ENCODE peak calls at places on chromosomes 16 and 17, in seven cellular contexts. One of them, this sample, is unnamed.
A peak's percentile ranks its signal among the peaks of the same experiment; 100 is the strongest.

GRCh38 chr16:5073279-5073629 is 1.6 kb downstream of the ALG1 start:
- DNase-seq in A673: no peak
- DNase-seq in GM20000: no peak
- DNase-seq in HCT116: no peak
- DNase-seq in AG10803: peak; percentile 25
- DNase-seq in fibroblast of villous mesenchyme: no peak
- DNase-seq in right lobe of liver: no peak
- DNase-seq in this sample: no peak

GRCh38 chr16:52068447-52069074 is 478.4 kb downstream of the TOX3 start:
- DNase-seq in HCT116: no peak
- DNase-seq in fibroblast of villous mesenchyme: peak; percentile 9
- DNase-seq in right lobe of liver: peak; percentile 19
- DNase-seq in GM20000: no peak
- DNase-seq in AG10803: peak; percentile 25
- DNase-seq in A673: peak; percentile 67
- DNase-seq in this sample: peak; percentile 26

GRCh38 chr17:19805006-19805405 is 56.9 kb upstream of the ALDH3A1 start:
- DNase-seq in HCT116: no peak
- DNase-seq in A673: no peak
- DNase-seq in AG10803: peak; percentile 73
- DNase-seq in right lobe of liver: no peak
- DNase-seq in fibroblast of villous mesenchyme: peak; percentile 88
- DNase-seq in GM20000: no peak
- DNase-seq in this sample: no peak

GRCh38 chr17:76585649-76586593 is at the start of gene ST6GALNAC2:
- DNase-seq in fibroblast of villous mesenchyme: peak; percentile 56
- DNase-seq in AG10803: peak; percentile 29
- DNase-seq in right lobe of liver: peak; percentile 81
- DNase-seq in GM20000: peak; percentile 63
- DNase-seq in A673: no peak
- DNase-seq in HCT116: peak; percentile 42
- DNase-seq in this sample: peak; percentile 90

GRCh38 chr17:17343896-17344506 is 40.8 kb downstream of the NT5M start:
- DNase-seq in right lobe of liver: no peak
- DNase-seq in A673: no peak
- DNase-seq in HCT116: no peak
- DNase-seq in GM20000: no peak
- DNase-seq in fibroblast of villous mesenchyme: no peak
- DNase-seq in AG10803: no peak
- DNase-seq in this sample: no peak

GRCh38 chr16:4660454-4661007 is 32.8 kb upstream of the NUDT16L1 start:
- DNase-seq in GM20000: peak; percentile 64
- DNase-seq in HCT116: no peak
- DNase-seq in AG10803: peak; percentile 31
- DNase-seq in fibroblast of villous mesenchyme: peak; percentile 39
- DNase-seq in A673: peak; percentile 38
- DNase-seq in right lobe of liver: peak; percentile 79
- DNase-seq in this sample: peak; percentile 77

GRCh38 chr17:4708436-4708835 is 2.0 kb upstream of the ARRB2 start:
- DNase-seq in HCT116: no peak
- DNase-seq in right lobe of liver: no peak
- DNase-seq in GM20000: no peak
- DNase-seq in AG10803: no peak
- DNase-seq in A673: peak; percentile 83
- DNase-seq in fibroblast of villous mesenchyme: no peak
- DNase-seq in this sample: no peak

GRCh38 chr17:18258356-18259038 is at the start of gene FLII:
- DNase-seq in fibroblast of villous mesenchyme: peak; percentile 47
- DNase-seq in right lobe of liver: peak; percentile 70
- DNase-seq in HCT116: no peak
- DNase-seq in GM20000: peak; percentile 85
- DNase-seq in AG10803: peak; percentile 46
- DNase-seq in A673: peak; percentile 45
- DNase-seq in this sample: peak; percentile 59

GRCh38 chr16:27795992-27796614 is 246.2 kb downstream of the KATNIP start:
- DNase-seq in right lobe of liver: no peak
- DNase-seq in HCT116: peak; percentile 4
- DNase-seq in GM20000: no peak
- DNase-seq in AG10803: peak; percentile 11
- DNase-seq in fibroblast of villous mesenchyme: peak; percentile 49
- DNase-seq in A673: peak; percentile 49
- DNase-seq in this sample: no peak

GRCh38 chr16:3472878-3473595 is 22.3 kb downstream of the C16orf90 start:
- DNase-seq in right lobe of liver: no peak
- DNase-seq in HCT116: no peak
- DNase-seq in A673: no peak
- DNase-seq in GM20000: no peak
- DNase-seq in AG10803: peak; percentile 36
- DNase-seq in fibroblast of villous mesenchyme: peak; percentile 64
- DNase-seq in this sample: no peak

GRCh38 chr17:76500745-76501017 is 542 bp downstream of the RHBDF2 start:
- DNase-seq in fibroblast of villous mesenchyme: no peak
- DNase-seq in A673: no peak
- DNase-seq in right lobe of liver: no peak
- DNase-seq in AG10803: no peak
- DNase-seq in GM20000: no peak
- DNase-seq in HCT116: no peak
- DNase-seq in this sample: no peak

GRCh38 chr17:64498308-64499203 is 1.7 kb upstream of the POLG2 start:
- DNase-seq in A673: no peak
- DNase-seq in HCT116: no peak
- DNase-seq in right lobe of liver: no peak
- DNase-seq in AG10803: no peak
- DNase-seq in GM20000: no peak
- DNase-seq in fibroblast of villous mesenchyme: no peak
- DNase-seq in this sample: no peak

GRCh38 chr17:64496348-64496785 is 487 bp downstream of the POLG2 start:
- DNase-seq in GM20000: no peak
- DNase-seq in right lobe of liver: no peak
- DNase-seq in fibroblast of villous mesenchyme: peak; percentile 20
- DNase-seq in HCT116: no peak
- DNase-seq in AG10803: no peak
- DNase-seq in A673: no peak
- DNase-seq in this sample: no peak

GRCh38 chr17:64497565-64498035 is 746 bp upstream of the POLG2 start:
- DNase-seq in HCT116: no peak
- DNase-seq in right lobe of liver: no peak
- DNase-seq in A673: no peak
- DNase-seq in fibroblast of villous mesenchyme: no peak
- DNase-seq in AG10803: no peak
- DNase-seq in GM20000: no peak
- DNase-seq in this sample: no peak

GRCh38 chr17:64494121-64494520 is 2.7 kb downstream of the POLG2 start:
- DNase-seq in AG10803: no peak
- DNase-seq in HCT116: no peak
- DNase-seq in GM20000: no peak
- DNase-seq in right lobe of liver: no peak
- DNase-seq in A673: no peak
- DNase-seq in fibroblast of villous mesenchyme: no peak
- DNase-seq in this sample: no peak

DNA sequence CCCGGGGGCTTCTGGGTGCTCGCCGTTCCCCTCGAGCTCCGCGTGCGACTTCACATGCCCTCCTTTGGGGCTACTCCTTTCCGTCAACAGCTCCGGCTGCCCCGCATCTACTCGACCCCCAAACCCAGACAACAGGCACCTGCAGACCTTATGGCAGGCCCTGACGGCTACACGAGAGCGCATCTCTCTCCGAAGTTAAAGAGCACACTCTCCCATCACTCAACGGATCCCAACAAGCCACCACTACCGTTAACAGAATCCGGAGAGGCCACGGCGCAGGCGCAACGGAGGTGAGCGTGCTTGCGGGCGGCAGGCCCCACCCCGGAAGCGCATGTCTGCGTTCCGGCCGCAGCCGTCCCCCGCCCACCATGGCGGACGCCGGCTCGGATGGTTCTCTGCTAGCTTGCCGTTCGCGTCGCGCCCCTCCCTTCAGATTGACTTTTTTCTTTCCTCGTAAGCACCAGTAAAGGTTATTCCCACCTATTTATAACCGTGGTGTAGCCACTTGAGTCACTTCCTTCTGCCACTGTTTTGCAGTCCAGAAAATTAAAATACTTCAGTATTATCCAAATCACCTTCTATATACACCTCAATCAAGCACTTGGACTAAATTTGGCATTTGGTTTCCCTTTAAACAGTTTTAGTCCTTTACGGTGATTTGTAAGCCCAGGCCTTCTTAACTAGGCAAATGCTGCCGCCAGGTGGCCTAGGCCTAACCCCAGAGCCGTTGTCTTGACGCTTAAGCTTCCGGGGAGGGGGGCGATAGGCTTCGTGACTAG is at the start of gene POLG2:
- DNase-seq in right lobe of liver: peak; percentile 95
- DNase-seq in GM20000: peak; percentile 90
- DNase-seq in HCT116: peak; percentile 87
- DNase-seq in A673: peak; percentile 97
- DNase-seq in AG10803: peak; percentile 92
- DNase-seq in fibroblast of villous mesenchyme: peak; percentile 93
- DNase-seq in this sample: peak; percentile 95
- TF ChIP-seq CTCF in right lobe of liver: peak; percentile 23
- TF ChIP-seq CTCF in GM20000: peak; percentile 39
- TF ChIP-seq CTCF in HCT116: peak; percentile 72
- TF ChIP-seq CTCF in A673: peak; percentile 58
- TF ChIP-seq CTCF in AG10803: peak; percentile 59
- TF ChIP-seq CTCF in fibroblast of villous mesenchyme: peak; percentile 51
- TF ChIP-seq CTCF in this sample: peak; percentile 27

DNA sequence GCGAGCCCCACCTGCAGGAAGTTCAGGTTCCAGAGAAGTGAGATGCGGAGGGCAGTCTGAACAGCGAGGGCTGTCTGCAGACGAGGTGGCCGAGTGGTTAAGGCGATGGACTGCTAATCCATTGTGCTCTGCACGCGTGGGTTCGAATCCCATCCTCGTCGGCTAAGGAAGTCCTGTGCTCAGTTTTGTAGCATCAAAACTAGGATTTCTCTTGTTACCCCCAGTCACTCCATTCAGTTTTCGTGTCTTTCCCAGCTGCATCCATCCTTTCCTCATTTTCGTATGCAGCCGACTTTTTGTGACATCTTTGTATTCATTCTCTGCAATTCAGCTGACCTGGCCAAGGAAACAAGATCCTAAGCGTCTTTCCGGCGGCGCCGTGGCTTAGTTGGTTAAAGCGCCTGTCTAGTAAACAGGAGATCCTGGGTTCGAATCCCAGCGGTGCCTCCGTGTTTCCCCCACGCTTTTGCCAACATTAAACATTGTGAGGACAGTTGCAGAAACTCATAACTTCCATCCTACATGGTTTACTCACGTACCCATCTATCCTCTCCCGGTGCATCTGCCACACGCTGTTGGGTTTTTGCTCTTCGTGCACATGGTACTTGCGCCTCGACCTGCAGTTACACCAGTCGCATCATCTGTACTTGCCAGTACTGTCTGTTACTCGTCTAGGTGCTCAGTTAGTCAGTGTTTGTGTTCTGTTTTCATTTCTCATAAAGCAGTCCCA is 3.0 kb downstream of the BORCS6 start:
- DNase-seq in fibroblast of villous mesenchyme: peak; percentile 96
- DNase-seq in GM20000: peak; percentile 74
- DNase-seq in right lobe of liver: peak; percentile 90
- DNase-seq in AG10803: peak; percentile 96
- DNase-seq in A673: peak; percentile 98
- DNase-seq in HCT116: peak; percentile 94
- DNase-seq in this sample: peak; percentile 96
- TF ChIP-seq CTCF in fibroblast of villous mesenchyme: peak; percentile 39
- TF ChIP-seq CTCF in GM20000: no peak
- TF ChIP-seq CTCF in right lobe of liver: peak; percentile 46
- TF ChIP-seq CTCF in AG10803: peak; percentile 52
- TF ChIP-seq CTCF in A673: peak; percentile 49
- TF ChIP-seq CTCF in HCT116: peak; percentile 42
- TF ChIP-seq CTCF in this sample: no peak

DNA sequence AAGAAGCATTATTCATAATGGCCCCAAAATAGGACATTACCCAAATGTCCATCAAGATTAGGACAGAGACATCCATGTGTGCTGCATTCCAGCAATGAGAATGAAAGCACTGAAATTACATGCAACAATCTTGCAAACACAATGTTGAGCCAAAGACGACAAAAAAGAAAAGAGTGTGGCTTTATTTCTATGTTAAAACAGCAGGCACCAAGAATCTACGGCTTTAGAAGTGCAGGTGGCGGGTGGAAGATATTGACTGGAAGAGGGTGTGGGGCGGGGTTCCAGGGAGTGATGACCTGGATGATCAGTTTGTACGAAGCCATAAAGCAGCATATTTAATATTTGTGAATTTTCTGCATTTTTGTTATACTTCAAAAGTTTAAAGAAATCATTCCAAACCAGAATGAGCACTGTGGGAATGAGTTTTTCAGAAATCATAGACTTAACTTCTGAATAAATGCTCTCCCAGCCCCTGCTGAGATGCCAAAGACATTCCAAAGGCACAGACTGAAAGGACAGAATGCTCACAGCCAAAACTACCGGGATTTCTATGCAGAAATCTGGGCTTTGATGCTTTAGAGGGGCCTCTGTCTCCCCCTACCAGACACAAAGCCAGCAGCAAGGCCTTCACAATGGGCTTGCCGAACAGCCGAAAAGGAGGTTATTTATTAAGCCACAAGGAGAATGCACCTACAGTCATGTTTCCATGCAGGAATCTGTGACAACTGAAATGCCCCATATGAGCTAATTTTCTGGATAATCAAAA is 361.6 kb downstream of the GRIN2A start:
- DNase-seq in A673: no peak
- DNase-seq in fibroblast of villous mesenchyme: no peak
- DNase-seq in GM20000: no peak
- DNase-seq in right lobe of liver: no peak
- DNase-seq in HCT116: no peak
- DNase-seq in AG10803: no peak
- DNase-seq in this sample: no peak
- TF ChIP-seq CTCF in A673: no peak
- TF ChIP-seq CTCF in fibroblast of villous mesenchyme: no peak
- TF ChIP-seq CTCF in GM20000: no peak
- TF ChIP-seq CTCF in right lobe of liver: no peak
- TF ChIP-seq CTCF in HCT116: no peak
- TF ChIP-seq CTCF in AG10803: no peak
- TF ChIP-seq CTCF in this sample: no peak

GRCh38 chr17:29241015-29241963 is 5.4 kb upstream of the CRYBA1 start:
- DNase-seq in A673: peak; percentile 90
- DNase-seq in HCT116: peak; percentile 74
- DNase-seq in right lobe of liver: peak; percentile 55
- DNase-seq in fibroblast of villous mesenchyme: peak; percentile 94
- DNase-seq in GM20000: no peak
- DNase-seq in AG10803: peak; percentile 97
- DNase-seq in this sample: peak; percentile 51
- TF ChIP-seq CTCF in A673: no peak
- TF ChIP-seq CTCF in HCT116: no peak
- TF ChIP-seq CTCF in right lobe of liver: no peak
- TF ChIP-seq CTCF in fibroblast of villous mesenchyme: no peak
- TF ChIP-seq CTCF in GM20000: peak; percentile 24
- TF ChIP-seq CTCF in AG10803: no peak
- TF ChIP-seq CTCF in this sample: no peak

GRCh38 chr17:57833597-57833939 is 16.3 kb downstream of the MRPS23 start:
- DNase-seq in AG10803: no peak
- DNase-seq in fibroblast of villous mesenchyme: no peak
- DNase-seq in right lobe of liver: no peak
- DNase-seq in GM20000: no peak
- DNase-seq in HCT116: no peak
- DNase-seq in A673: no peak
- DNase-seq in this sample: no peak
- TF ChIP-seq CTCF in AG10803: no peak
- TF ChIP-seq CTCF in fibroblast of villous mesenchyme: no peak
- TF ChIP-seq CTCF in right lobe of liver: no peak
- TF ChIP-seq CTCF in GM20000: no peak
- TF ChIP-seq CTCF in HCT116: no peak
- TF ChIP-seq CTCF in A673: no peak
- TF ChIP-seq CTCF in this sample: no peak

GRCh38 chr16:23013484-23013883 is 135.8 kb downstream of the USP31 start:
- DNase-seq in GM20000: no peak
- DNase-seq in AG10803: no peak
- DNase-seq in right lobe of liver: no peak
- DNase-seq in A673: peak; percentile 40
- DNase-seq in HCT116: peak; percentile 19
- DNase-seq in fibroblast of villous mesenchyme: no peak
- DNase-seq in this sample: no peak
- TF ChIP-seq CTCF in GM20000: no peak
- TF ChIP-seq CTCF in AG10803: peak; percentile 15
- TF ChIP-seq CTCF in right lobe of liver: no peak
- TF ChIP-seq CTCF in A673: peak; percentile 42
- TF ChIP-seq CTCF in HCT116: peak; percentile 36
- TF ChIP-seq CTCF in fibroblast of villous mesenchyme: peak; percentile 7
- TF ChIP-seq CTCF in this sample: no peak